ENCODE peak calls at places on chromosome 16, in four cellular contexts. G, B, W and A are unnamed samples.

GRCh38 chr16:89720859-89721643 is at the start of the genes VPS9D1 and ZNF276:
- DNase-seq in B (peak; percentile 79), W (peak; percentile 96), G (peak; percentile 92), A (no peak)

GRCh38 chr16:35344012-35344762 is 1884.8 kb downstream of the TP53TG3F start:
- DNase-seq in G (no peak), W (peak; percentile 60), B (no peak), A (peak; percentile 82)

GRCh38 chr16:85281181-85281580 is 168.9 kb upstream of the CIBAR2 start:
- DNase-seq in W (no peak), G (no peak), B (no peak), A (no peak)

GRCh38 chr16:85210423-85211169 is 98.3 kb upstream of the CIBAR2 start:
- DNase-seq in W (peak; percentile 8), B (no peak), G (no peak), A (no peak)

GRCh38 chr16:56203052-56203451 is 11.8 kb downstream of the GNAO1 start:
- DNase-seq in G (no peak), B (peak; percentile 29), W (no peak), A (no peak)

GRCh38 chr16:15606521-15607220 is 36.3 kb downstream of the MARF1 start:
- DNase-seq in G (no peak), B (no peak), W (no peak), A (no peak)

GRCh38 chr16:880471-881171 is 80.1 kb upstream of the GNG13 start:
- DNase-seq in B (no peak), W (peak; percentile 64), G (peak; percentile 38), A (peak; percentile 75)

GRCh38 chr16:50083996-50084395 is 18.2 kb downstream of the HEATR3 start:
- DNase-seq in W (no peak), B (no peak), G (no peak), A (no peak)

GRCh38 chr16:57091990-57092785 is at the start of gene CPNE2:
- DNase-seq in W (peak; percentile 93), B (no peak), G (peak; percentile 76), A (no peak)

GRCh38 chr16:71559855-71560254 is 17.0 kb downstream of the TAT start:
- DNase-seq in W (no peak), B (no peak), G (no peak), A (no peak)

GRCh38 chr16:75062135-75062943 is 54.2 kb downstream of the LDHD start:
- DNase-seq in G (no peak), W (no peak), B (no peak), A (no peak)

GRCh38 chr16:86994651-86995171 is 322.5 kb downstream of the C16orf95 start:
- DNase-seq in B (no peak), G (no peak), W (no peak), A (no peak)

GRCh38 chr16:49491736-49492089 is 118.1 kb downstream of the C16orf78 start:
- DNase-seq in B (no peak), G (peak; percentile 42), W (no peak), A (peak; percentile 95)

GRCh38 chr16:59573528-59574271 is 839.6 kb upstream of the GOT2 start:
- DNase-seq in G (no peak), W (no peak), B (no peak), A (no peak)

GRCh38 chr16:67733734-67734470 is 14.8 kb upstream of the GFOD2 start:
- DNase-seq in B (no peak), G (peak; percentile 12), W (peak; percentile 17), A (peak; percentile 49)

GRCh38 chr16:87608400-87608985 is 6.2 kb downstream of the JPH3 start:
- DNase-seq in G (no peak), B (peak; percentile 36), W (no peak), A (peak; percentile 92)

GRCh38 chr16:67862623-67863583 is 9.9 kb upstream of the EDC4 start:
- DNase-seq in W (no peak), G (no peak), B (no peak), A (no peak)

GRCh38 chr16:58634265-58634802 is 4.7 kb upstream of the CNOT1 start:
- DNase-seq in G (no peak), W (no peak), B (no peak), A (no peak)

GRCh38 chr16:13338044-13338443 is 436.6 kb downstream of the SHISA9 start:
- DNase-seq in G (no peak), B (no peak), W (no peak), A (no peak)

GRCh38 chr16:23976091-23977001 is 140.6 kb downstream of the PRKCB start:
- DNase-seq in B (no peak), W (no peak), G (no peak), A (no peak)

GRCh38 chr16:3256876-3257465 is 538 bp upstream of the MEFV start:
- DNase-seq in G (no peak), B (no peak), W (no peak), A (no peak)

GRCh38 chr16:57258910-57259475 is 13.9 kb downstream of the ARL2BP start:
- DNase-seq in G (peak; percentile 19), B (no peak), W (no peak), A (peak; percentile 49)

GRCh38 chr16:72537684-72538083 is 365.7 kb upstream of the PMFBP1 start:
- DNase-seq in B (no peak), W (no peak), G (no peak), A (no peak)

GRCh38 chr16:52611817-52612673 is 65.1 kb upstream of the TOX3 start:
- DNase-seq in W (no peak), G (no peak), B (no peak), A (no peak)

GRCh38 chr16:80231118-80231515 is 309.7 kb upstream of the DYNLRB2 start:
- DNase-seq in B (no peak), G (no peak), W (no peak), A (no peak)

DNA sequence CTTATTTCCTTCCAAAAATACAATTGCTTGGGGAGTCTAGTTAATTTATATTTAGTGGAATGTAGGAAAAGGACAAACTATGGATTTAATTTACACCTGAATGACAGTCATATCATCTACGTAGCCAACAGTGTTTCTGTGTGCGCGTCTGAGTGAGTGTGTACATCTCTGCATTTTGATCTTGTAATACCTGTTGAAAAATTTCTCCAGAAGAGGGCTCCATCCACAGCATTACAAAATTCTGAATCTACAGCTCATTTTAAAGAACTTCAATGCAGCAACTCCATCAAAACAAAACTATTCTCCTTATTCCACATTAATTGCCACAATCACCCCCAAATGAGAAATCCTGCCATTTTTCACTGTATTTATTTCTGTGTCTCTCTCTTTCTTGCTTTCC is 3.9 kb downstream of the CDH13 start:
- DNase-seq in B (no peak), W (no peak), G (no peak), A (no peak)
- TF ChIP-seq CTCF in B (peak; percentile 42), W (no peak), G (no peak), A (peak; percentile 81)

DNA sequence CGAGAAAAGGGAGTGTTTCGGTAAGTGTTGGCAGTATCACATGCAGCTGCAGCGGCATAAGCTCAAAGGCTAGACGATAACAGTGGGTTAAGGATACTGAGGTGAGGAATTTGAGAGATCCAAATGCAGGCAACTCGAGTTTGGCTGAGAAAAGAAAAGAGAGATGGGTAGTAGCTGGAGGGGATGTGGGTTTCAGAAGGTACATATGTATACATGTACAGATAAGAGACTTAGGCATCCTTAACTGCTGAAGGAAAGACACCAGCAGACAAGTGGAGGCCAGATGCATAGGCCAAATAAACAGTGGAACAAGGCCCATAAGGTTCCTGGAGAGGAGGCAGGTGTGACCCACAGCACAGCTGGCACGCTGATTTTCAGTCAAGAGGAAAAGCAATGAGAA is 86.6 kb upstream of the NETO2 start:
- DNase-seq in W (no peak), B (no peak), G (no peak), A (no peak)
- TF ChIP-seq CTCF in W (no peak), B (no peak), G (no peak), A (no peak)

GRCh38 chr16:11405331-11406176 is 60.3 kb downstream of the RMI2 start:
- DNase-seq in B (peak; percentile 37), G (no peak), W (no peak), A (no peak)
- TF ChIP-seq CTCF in B (peak; percentile 49), G (peak; percentile 49), W (peak; percentile 41), A (peak; percentile 76)

DNA sequence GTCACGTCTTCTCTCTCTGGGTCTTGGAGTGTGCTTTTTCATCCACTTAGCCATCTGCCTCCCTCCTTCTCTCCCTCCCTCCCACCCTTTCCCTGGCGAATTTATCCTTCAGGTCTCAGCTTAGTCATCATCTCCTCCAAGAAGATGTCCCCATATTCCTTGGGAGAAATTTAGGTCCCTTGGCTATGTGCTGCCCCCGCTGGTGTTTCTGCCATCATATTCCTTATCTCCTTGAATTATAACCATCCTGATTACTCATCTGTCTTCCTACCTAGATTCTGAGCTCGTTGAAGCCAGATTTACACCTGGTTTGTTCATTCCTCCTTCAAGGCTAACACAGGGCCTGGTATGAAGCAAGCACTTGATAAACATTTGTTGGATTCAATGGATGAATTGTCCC is 5.0 kb downstream of the SEZ6L2 start:
- DNase-seq in G (no peak), W (no peak), B (no peak), A (no peak)
- TF ChIP-seq CTCF in G (no peak), W (no peak), B (no peak), A (no peak)

DNA sequence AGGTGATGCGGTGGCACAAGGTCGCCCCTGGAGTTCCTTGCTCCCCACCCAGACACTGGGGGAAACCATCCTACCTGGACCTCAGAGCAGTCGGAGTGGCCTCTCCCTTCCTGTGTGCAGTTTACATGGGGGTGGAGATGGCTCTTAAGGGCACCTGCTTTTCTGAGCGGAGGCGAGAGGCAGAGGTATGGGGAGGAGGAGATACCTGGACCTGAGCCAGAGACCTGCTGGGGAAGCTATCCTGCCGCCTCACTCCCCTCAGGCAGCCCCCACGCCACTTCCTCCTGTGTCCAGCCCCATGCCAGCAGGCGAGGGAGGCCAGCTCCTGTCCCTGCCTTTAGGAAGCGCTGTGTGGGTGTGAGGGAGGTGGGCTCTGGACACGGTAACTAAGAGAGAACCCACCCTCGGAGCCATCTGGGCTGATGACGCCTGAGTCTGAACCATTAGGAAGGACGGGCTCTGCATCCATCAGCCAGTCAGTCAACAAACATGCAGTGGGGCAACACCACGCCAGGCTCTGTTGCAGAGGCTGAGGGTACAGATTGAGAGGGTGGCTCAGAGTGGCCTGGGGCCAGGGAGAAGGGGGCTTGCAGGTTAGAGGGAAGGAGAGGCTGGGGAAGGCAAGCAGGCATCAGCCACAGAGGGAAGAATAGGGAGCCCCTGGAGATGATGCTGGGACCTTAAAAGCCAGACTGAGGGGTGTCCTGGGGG is 1.2 kb downstream of the CORO1A start:
- DNase-seq in B (peak; percentile 31), W (peak; percentile 90), G (peak; percentile 71), A (no peak)
- TF ChIP-seq CTCF in B (no peak), W (no peak), G (no peak), A (no peak)

DNA sequence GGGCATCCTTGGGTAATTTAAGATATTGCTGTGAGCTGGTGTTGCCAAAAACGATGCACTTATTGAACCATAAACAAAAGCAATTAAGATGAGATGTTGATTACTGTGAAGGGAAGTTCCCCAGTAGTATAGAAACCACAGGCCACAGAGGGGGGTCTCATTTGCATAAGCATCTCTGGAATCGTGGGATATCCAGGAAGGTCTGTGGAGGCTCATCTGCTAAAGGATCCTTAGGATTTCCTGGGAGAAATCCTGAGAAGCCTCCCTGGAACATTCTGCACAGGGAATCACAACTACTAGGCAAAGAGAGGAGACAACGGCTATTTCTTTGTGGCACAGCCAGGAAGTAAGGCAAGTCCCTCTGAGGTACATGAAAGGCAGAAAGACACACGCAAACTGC is 591.5 kb upstream of the CDH11 start:
- DNase-seq in B (no peak), W (no peak), G (no peak), A (no peak)
- TF ChIP-seq CTCF in B (no peak), W (no peak), G (no peak), A (no peak)

DNA sequence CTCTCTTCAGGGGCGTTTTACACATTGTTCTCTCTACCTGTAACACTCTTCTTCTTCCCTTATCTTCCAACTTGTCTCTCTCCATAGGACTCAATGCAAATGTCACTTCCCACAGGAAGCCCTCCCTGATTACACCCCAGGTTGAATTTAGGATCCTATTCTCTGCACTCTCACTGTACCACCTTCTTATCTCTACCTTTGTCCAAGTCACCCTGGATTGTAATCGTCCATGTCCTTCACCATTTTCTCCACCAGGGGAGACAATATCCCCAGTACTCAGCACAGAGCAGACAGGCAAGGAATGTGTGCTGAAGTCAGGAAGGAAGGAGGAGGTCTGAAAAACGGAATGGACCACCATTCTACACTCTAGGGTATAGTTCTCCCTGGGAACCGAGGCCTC is 14.1 kb downstream of the C16orf82 start:
- DNase-seq in W (no peak), G (no peak), B (no peak), A (no peak)
- TF ChIP-seq CTCF in W (no peak), G (no peak), B (peak; percentile 39), A (peak; percentile 62)